ENCODE peak calls at places on chromosomes 1 and 21, in four cellular contexts. One of them, this sample, is unnamed.

GRCh38 chr1:224632381-224632871 is 16.3 kb downstream of the CNIH3 start:
- DNase-seq in mesendoderm: peak; percentile 32
- DNase-seq in H9: no peak
- DNase-seq in neuronal stem cell: no peak
- DNase-seq in this sample: peak; percentile 94

GRCh38 chr1:84749427-84749826 is 59.2 kb upstream of the SSX2IP start:
- DNase-seq in mesendoderm: no peak
- DNase-seq in H9: no peak
- DNase-seq in neuronal stem cell: no peak
- DNase-seq in this sample: no peak

GRCh38 chr1:40161888-40162397 is 756 bp downstream of the RLF start:
- DNase-seq in mesendoderm: no peak
- DNase-seq in H9: no peak
- DNase-seq in neuronal stem cell: no peak
- DNase-seq in this sample: peak; percentile 4

GRCh38 chr1:88462481-88463261 is 221.4 kb upstream of the PKN2 start:
- DNase-seq in mesendoderm: peak; percentile 62
- DNase-seq in H9: peak; percentile 60
- DNase-seq in neuronal stem cell: peak; percentile 50
- DNase-seq in this sample: peak; percentile 17

GRCh38 chr1:109242387-109242786 is 7.0 kb upstream of the CELSR2 start:
- DNase-seq in mesendoderm: no peak
- DNase-seq in H9: peak; percentile 30
- DNase-seq in neuronal stem cell: no peak
- DNase-seq in this sample: no peak

GRCh38 chr1:163227126-163227525 is 24.4 kb upstream of the RGS5 start:
- DNase-seq in mesendoderm: no peak
- DNase-seq in H9: no peak
- DNase-seq in neuronal stem cell: no peak
- DNase-seq in this sample: no peak

GRCh38 chr1:152182431-152182830 is 23.4 kb upstream of the RPTN start:
- DNase-seq in mesendoderm: peak; percentile 10
- DNase-seq in H9: no peak
- DNase-seq in neuronal stem cell: no peak
- DNase-seq in this sample: no peak

GRCh38 chr21:35265170-35265877 is 216.2 kb upstream of the RUNX1 start:
- DNase-seq in mesendoderm: no peak
- DNase-seq in H9: no peak
- DNase-seq in neuronal stem cell: no peak
- DNase-seq in this sample: peak; percentile 79

GRCh38 chr1:51234721-51235425 is 1.2 kb upstream of the RNF11 start:
- DNase-seq in mesendoderm: peak; percentile 20
- DNase-seq in H9: no peak
- DNase-seq in neuronal stem cell: no peak
- DNase-seq in this sample: peak; percentile 33

GRCh38 chr1:12614402-12615165 is 3.4 kb downstream of the DHRS3 start:
- DNase-seq in mesendoderm: no peak
- DNase-seq in H9: no peak
- DNase-seq in neuronal stem cell: no peak
- DNase-seq in this sample: no peak

GRCh38 chr1:199665371-199665770 is 362.1 kb upstream of the NR5A2 start:
- DNase-seq in mesendoderm: no peak
- DNase-seq in H9: no peak
- DNase-seq in neuronal stem cell: no peak
- DNase-seq in this sample: no peak

GRCh38 chr1:180002437-180002836 is 47.8 kb downstream of the CEP350 start:
- DNase-seq in mesendoderm: no peak
- DNase-seq in H9: no peak
- DNase-seq in neuronal stem cell: no peak
- DNase-seq in this sample: peak; percentile 4

GRCh38 chr1:39575191-39576015 is 1.2 kb downstream of the PABPC4 start:
- DNase-seq in mesendoderm: peak; percentile 27
- DNase-seq in H9: peak; percentile 42
- DNase-seq in neuronal stem cell: peak; percentile 11
- DNase-seq in this sample: peak; percentile 81

GRCh38 chr1:116463730-116464129 is 90.7 kb downstream of the ATP1A1 start:
- DNase-seq in mesendoderm: no peak
- DNase-seq in H9: no peak
- DNase-seq in neuronal stem cell: no peak
- DNase-seq in this sample: no peak

GRCh38 chr1:200252526-200252925 is 157.3 kb downstream of the ZNF281 start:
- DNase-seq in mesendoderm: no peak
- DNase-seq in H9: no peak
- DNase-seq in neuronal stem cell: no peak
- DNase-seq in this sample: peak; percentile 79

GRCh38 chr1:39082140-39082799 is 56.1 kb downstream of the NDUFS5 start:
- DNase-seq in mesendoderm: no peak
- DNase-seq in H9: no peak
- DNase-seq in neuronal stem cell: peak; percentile 29
- DNase-seq in this sample: no peak

GRCh38 chr1:28301368-28302174 is 27.3 kb upstream of the MED18 start:
- DNase-seq in mesendoderm: no peak
- DNase-seq in H9: no peak
- DNase-seq in neuronal stem cell: no peak
- DNase-seq in this sample: no peak

GRCh38 chr1:207925210-207925609 is 14.3 kb upstream of the CD34 start:
- DNase-seq in mesendoderm: peak; percentile 71
- DNase-seq in H9: peak; percentile 63
- DNase-seq in neuronal stem cell: peak; percentile 23
- DNase-seq in this sample: no peak

GRCh38 chr1:117795190-117795589 is 134.2 kb downstream of the GDAP2 start:
- DNase-seq in mesendoderm: peak; percentile 11
- DNase-seq in H9: no peak
- DNase-seq in neuronal stem cell: no peak
- DNase-seq in this sample: peak; percentile 94

GRCh38 chr1:89780721-89781120 is 40.1 kb upstream of the LRRC8D start:
- DNase-seq in mesendoderm: peak; percentile 40
- DNase-seq in H9: no peak
- DNase-seq in neuronal stem cell: no peak
- DNase-seq in this sample: peak; percentile 69

GRCh38 chr1:22930235-22930912 is 42.3 kb downstream of the LACTBL1 start:
- DNase-seq in mesendoderm: peak; percentile 77
- DNase-seq in H9: peak; percentile 84
- DNase-seq in neuronal stem cell: peak; percentile 75
- DNase-seq in this sample: peak; percentile 17

GRCh38 chr1:89633103-89633744 is at the start of gene LRRC8C:
- DNase-seq in mesendoderm: peak; percentile 71
- DNase-seq in H9: peak; percentile 55
- DNase-seq in neuronal stem cell: no peak
- DNase-seq in this sample: peak; percentile 48

GRCh38 chr1:27821761-27822315 is 8.7 kb upstream of the PPP1R8 start:
- DNase-seq in mesendoderm: no peak
- DNase-seq in H9: no peak
- DNase-seq in neuronal stem cell: no peak
- DNase-seq in this sample: peak; percentile 14

GRCh38 chr1:159664247-159664646 is 50.1 kb downstream of the CRP start:
- DNase-seq in mesendoderm: no peak
- DNase-seq in H9: no peak
- DNase-seq in neuronal stem cell: no peak
- DNase-seq in this sample: no peak

GRCh38 chr1:207798847-207799246 is 47.0 kb downstream of the CD46 start:
- DNase-seq in mesendoderm: no peak
- DNase-seq in H9: no peak
- DNase-seq in neuronal stem cell: no peak
- DNase-seq in this sample: peak; percentile 18

GRCh38 chr1:84598846-84599741 is 24.9 kb upstream of the CTBS start:
- DNase-seq in mesendoderm: no peak
- DNase-seq in H9: no peak
- DNase-seq in neuronal stem cell: no peak
- DNase-seq in this sample: peak; percentile 90

GRCh38 chr1:21326861-21327344 is 36.6 kb upstream of the ECE1 start:
- DNase-seq in mesendoderm: no peak
- DNase-seq in H9: no peak
- DNase-seq in neuronal stem cell: no peak
- DNase-seq in this sample: no peak

GRCh38 chr1:227317541-227318002 is 720 bp downstream of the CDC42BPA start:
- DNase-seq in mesendoderm: peak; percentile 92
- DNase-seq in H9: peak; percentile 71
- DNase-seq in neuronal stem cell: peak; percentile 52
- DNase-seq in this sample: peak; percentile 61

GRCh38 chr21:45572783-45573451 is 30.7 kb upstream of the SLC19A1 start:
- DNase-seq in mesendoderm: no peak
- DNase-seq in H9: peak; percentile 18
- DNase-seq in neuronal stem cell: no peak
- DNase-seq in this sample: no peak

GRCh38 chr1:205907794-205908193 is 35.5 kb downstream of the SLC26A9 start:
- DNase-seq in mesendoderm: peak; percentile 75
- DNase-seq in H9: no peak
- DNase-seq in neuronal stem cell: no peak
- DNase-seq in this sample: peak; percentile 49

GRCh38 chr1:94280541-94280940 is 43.2 kb upstream of the ARHGAP29 start:
- DNase-seq in mesendoderm: no peak
- DNase-seq in H9: no peak
- DNase-seq in neuronal stem cell: no peak
- DNase-seq in this sample: no peak

GRCh38 chr1:40199126-40199525 is 37.9 kb downstream of the RLF start:
- DNase-seq in mesendoderm: no peak
- DNase-seq in H9: no peak
- DNase-seq in neuronal stem cell: no peak
- DNase-seq in this sample: no peak

GRCh38 chr1:214326406-214326805 is 45.4 kb downstream of the SMYD2 start:
- DNase-seq in mesendoderm: no peak
- DNase-seq in H9: no peak
- DNase-seq in neuronal stem cell: no peak
- DNase-seq in this sample: no peak
- H3K18ac ChIP-seq in mesendoderm: no peak overlapping the region
- H3K18ac ChIP-seq in H9: no peak overlapping the region
- H3K18ac ChIP-seq in neuronal stem cell: no peak overlapping the region
- H3K18ac ChIP-seq in this sample: no peak overlapping the region

DNA sequence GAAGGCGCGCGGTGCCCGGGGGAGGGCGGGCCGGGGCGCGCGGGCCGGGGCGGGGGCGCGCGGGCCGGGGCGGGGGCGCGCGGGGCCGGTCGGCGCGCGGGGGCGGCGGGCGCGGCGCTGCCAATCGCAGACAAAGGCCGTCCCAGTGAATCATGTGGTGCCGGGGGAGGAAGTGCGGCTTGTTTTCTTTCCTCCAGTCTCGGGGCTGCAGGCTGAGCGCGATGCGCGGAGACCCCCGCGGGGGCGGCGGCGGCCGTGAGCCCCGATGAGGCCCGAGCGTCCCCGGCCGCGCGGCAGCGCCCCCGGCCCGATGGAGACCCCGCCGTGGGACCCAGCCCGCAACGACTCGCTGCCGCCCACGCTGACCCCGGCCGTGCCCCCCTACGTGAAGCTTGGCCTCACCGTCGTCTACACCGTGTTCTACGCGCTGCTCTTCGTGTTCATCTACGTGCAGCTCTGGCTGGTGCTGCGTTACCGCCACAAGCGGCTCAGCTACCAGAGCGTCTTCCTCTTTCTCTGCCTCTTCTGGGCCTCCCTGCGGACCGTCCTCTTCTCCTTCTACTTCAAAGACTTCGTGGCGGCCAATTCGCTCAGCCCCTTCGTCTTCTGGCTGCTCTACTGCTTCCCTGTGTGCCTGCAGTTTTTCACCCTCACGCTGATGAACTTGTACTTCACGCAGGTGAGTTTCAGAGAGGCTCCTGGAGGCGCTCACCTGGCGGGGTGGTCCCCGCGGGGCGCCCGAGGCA is at the start of gene GPR137B:
- DNase-seq in mesendoderm: peak; percentile 47
- DNase-seq in H9: peak; percentile 64
- DNase-seq in neuronal stem cell: peak; percentile 43
- DNase-seq in this sample: peak; percentile 54
- H3K18ac ChIP-seq in mesendoderm: peak within 1 kb of the TSS; percentile 72
- H3K18ac ChIP-seq in H9: no peak within 1 kb of the TSS
- H3K18ac ChIP-seq in neuronal stem cell: peak within 1 kb of the TSS; percentile 97
- H3K18ac ChIP-seq in this sample: no peak within 1 kb of the TSS

GRCh38 chr1:61152066-61152465 is 69.7 kb downstream of the NFIA start:
- DNase-seq in mesendoderm: no peak
- DNase-seq in H9: no peak
- DNase-seq in neuronal stem cell: no peak
- DNase-seq in this sample: no peak
- H3K18ac ChIP-seq in mesendoderm: no peak overlapping the region
- H3K18ac ChIP-seq in H9: no peak overlapping the region
- H3K18ac ChIP-seq in neuronal stem cell: no peak overlapping the region
- H3K18ac ChIP-seq in this sample: no peak overlapping the region

GRCh38 chr1:170074250-170075157 is at the start of gene KIFAP3:
- DNase-seq in mesendoderm: peak; percentile 99
- DNase-seq in H9: peak; percentile 99
- DNase-seq in neuronal stem cell: peak; percentile 96
- DNase-seq in this sample: peak; percentile 96
- H3K18ac ChIP-seq in mesendoderm: no peak within 1 kb of the TSS
- H3K18ac ChIP-seq in H9: no peak within 1 kb of the TSS
- H3K18ac ChIP-seq in neuronal stem cell: peak within 1 kb of the TSS; percentile 85
- H3K18ac ChIP-seq in this sample: peak within 1 kb of the TSS; percentile 33

DNA sequence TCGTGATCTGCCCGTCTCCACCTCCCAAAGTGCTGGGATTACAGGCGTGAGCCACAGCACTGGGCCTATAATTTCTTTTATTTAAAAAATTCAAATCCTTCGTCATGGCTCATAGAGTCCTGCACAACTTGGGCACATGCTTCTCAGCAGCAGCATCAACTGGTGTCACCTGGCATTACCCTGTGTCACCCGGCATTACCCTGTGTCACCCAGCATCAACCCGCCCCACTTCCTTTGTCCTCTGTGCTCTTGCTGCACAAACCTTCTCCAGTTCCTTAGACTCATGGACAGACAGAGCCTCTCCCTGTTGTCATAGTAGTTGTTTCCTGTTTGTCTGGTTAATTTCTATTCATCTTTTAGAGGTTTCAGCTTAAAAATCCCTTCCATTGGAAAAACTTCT is 121.2 kb upstream of the SERBP1 start:
- DNase-seq in mesendoderm: no peak
- DNase-seq in H9: no peak
- DNase-seq in neuronal stem cell: no peak
- DNase-seq in this sample: no peak
- H3K18ac ChIP-seq in mesendoderm: no peak overlapping the region
- H3K18ac ChIP-seq in H9: no peak overlapping the region
- H3K18ac ChIP-seq in neuronal stem cell: no peak overlapping the region
- H3K18ac ChIP-seq in this sample: no peak overlapping the region